ENCODE peak calls at places on chromosomes 7 and 10, in four cellular contexts. N, V, B and O are unnamed samples.
A peak's percentile ranks its signal among the peaks of the same experiment; 100 is the strongest.

GRCh38 chr7:39580150-39580874 is 14.1 kb downstream of the YAE1 start:
- DNase-seq in N (peak; percentile 72), V (peak; percentile 87), B (peak; percentile 83), O (peak; percentile 70)

GRCh38 chr7:132246591-132246990 is 329.7 kb downstream of the PLXNA4 start:
- DNase-seq in N (no peak), V (no peak), B (no peak), O (no peak)

GRCh38 chr10:12130237-12130872 is 878 bp downstream of the SEC61A2 start:
- DNase-seq in N (no peak), V (peak; percentile 64), B (peak; percentile 36), O (peak; percentile 52)

GRCh38 chr10:46245381-46245900 is 41.4 kb upstream of the ANTXRL start:
- DNase-seq in N (no peak), V (no peak), B (peak; percentile 41), O (no peak)

GRCh38 chr7:6614941-6615737 is at the start of gene ZNF853:
- DNase-seq in N (no peak), V (no peak), B (peak; percentile 81), O (no peak)

GRCh38 chr7:26976840-26977239 is 112.5 kb upstream of the SKAP2 start:
- DNase-seq in N (no peak), V (no peak), B (no peak), O (no peak)

GRCh38 chr7:42186181-42186580 is 50.8 kb downstream of the GLI3 start:
- DNase-seq in N (no peak), V (no peak), B (no peak), O (no peak)

GRCh38 chr7:2807846-2808772 is 36.0 kb downstream of the GNA12 start:
- DNase-seq in N (no peak), V (no peak), B (no peak), O (no peak)

GRCh38 chr7:127632276-127632910 is 14.5 kb upstream of the PAX4 start:
- DNase-seq in N (no peak), V (no peak), B (no peak), O (no peak)

GRCh38 chr7:71343039-71343438 is 211.1 kb downstream of the GALNT17 start:
- DNase-seq in N (no peak), V (no peak), B (no peak), O (no peak)

GRCh38 chr7:10803720-10804119 is 170.0 kb upstream of the PHF14 start:
- DNase-seq in N (no peak), V (no peak), B (no peak), O (no peak)

GRCh38 chr7:106284516-106285050 is at the start of gene NAMPT:
- DNase-seq in N (peak; percentile 59), V (no peak), B (no peak), O (peak; percentile 26)

GRCh38 chr10:20058135-20058534 is 241.9 kb downstream of the PLXDC2 start:
- DNase-seq in N (no peak), V (no peak), B (no peak), O (no peak)

GRCh38 chr7:65250216-65250615 is 123.4 kb upstream of the ZNF92 start:
- DNase-seq in N (no peak), V (no peak), B (no peak), O (no peak)

GRCh38 chr10:1204434-1205326 is 148.5 kb downstream of the WDR37 start:
- DNase-seq in N (no peak), V (no peak), B (no peak), O (no peak)

GRCh38 chr10:132469197-132469942 is 68.2 kb upstream of the INPP5A start:
- DNase-seq in N (peak; percentile 75), V (no peak), B (peak; percentile 72), O (no peak)

GRCh38 chr7:2237109-2237602 is 4.4 kb upstream of the MAD1L1 start:
- DNase-seq in N (peak; percentile 45), V (no peak), B (peak; percentile 90), O (no peak)

GRCh38 chr7:148738737-148739535 is 40.2 kb downstream of the CUL1 start:
- DNase-seq in N (no peak), V (no peak), B (no peak), O (no peak)

GRCh38 chr7:151876899-151877777 is at the start of gene PRKAG2:
- DNase-seq in N (peak; percentile 62), V (no peak), B (peak; percentile 93), O (peak; percentile 47)
- TF ChIP-seq POLR2A in N (no peak), V (no peak), B (peak; percentile 3), O (peak; percentile 8)

GRCh38 chr10:95295031-95295755 is 4.4 kb upstream of the PDLIM1 start:
- DNase-seq in N (no peak), V (no peak), B (peak; percentile 96), O (no peak)
- TF ChIP-seq POLR2A in N (no peak), V (no peak), B (no peak), O (no peak)

GRCh38 chr7:36620166-36620708 is 104.1 kb downstream of the AOAH start:
- DNase-seq in N (no peak), V (no peak), B (no peak), O (no peak)

GRCh38 chr7:36613214-36613613 is 111.1 kb downstream of the AOAH start:
- DNase-seq in N (no peak), V (no peak), B (no peak), O (no peak)

GRCh38 chr7:36614954-36615353 is 109.3 kb downstream of the AOAH start:
- DNase-seq in N (no peak), V (no peak), B (no peak), O (no peak)

GRCh38 chr7:36615877-36616276 is 108.4 kb downstream of the AOAH start:
- DNase-seq in N (no peak), V (no peak), B (no peak), O (no peak)

GRCh38 chr7:36617408-36617807 is 106.9 kb downstream of the AOAH start:
- DNase-seq in N (no peak), V (no peak), B (no peak), O (no peak)
- TF ChIP-seq POLR2A in N (no peak), V (no peak), B (no peak), O (no peak)

GRCh38 chr7:100586266-100587025 is at the start of gene FBXO24:
- DNase-seq in N (peak; percentile 100), V (peak; percentile 99), B (peak; percentile 99), O (peak; percentile 100)
- TF ChIP-seq POLR2A in N (no peak), V (no peak), B (no peak), O (peak; percentile 84)

GRCh38 chr10:119725550-119726290 is at the start of gene INPP5F:
- DNase-seq in N (peak; percentile 100), V (peak; percentile 97), B (peak; percentile 100), O (peak; percentile 98)
- TF ChIP-seq POLR2A in N (no peak), V (peak; percentile 80), B (no peak), O (peak; percentile 85)